ENCODE peak calls at places on chromosomes 3 and 15, in ten cellular contexts. C is esophagus muscularis mucosa, F is breast epithelium, J is body of pancreas, V is NB4, K is Peyer's patch, I is stomach, A is HCT116, U is adrenal gland, Z is IMR-90. L is an unnamed sample.

GRCh38 chr3:113981803-113982202 is 34.0 kb downstream of the ZDHHC23 start:
- DNase-seq in C (no peak), F (no peak), J (no peak), V (no peak), K (no peak), I (no peak), A (no peak), U (no peak), Z (no peak), L (no peak)

GRCh38 chr15:70605606-70606410 is 157.6 kb downstream of the UACA start:
- DNase-seq in C (peak), F (no peak), J (peak), V (no peak), K (no peak), I (peak), A (no peak), U (peak), Z (peak), L (no peak)

GRCh38 chr3:194824100-194824499 is 138.4 kb downstream of the FAM43A start:
- DNase-seq in C (no peak), F (no peak), J (no peak), V (no peak), K (no peak), I (no peak), A (no peak), U (no peak), Z (no peak), L (no peak)

GRCh38 chr15:68729789-68730201 is 90.9 kb downstream of the ANP32A start:
- DNase-seq in C (no peak), F (no peak), J (no peak), V (no peak), K (no peak), I (no peak), A (no peak), U (peak), Z (peak), L (no peak)

GRCh38 chr3:173912126-173912525 is 514.6 kb downstream of the NLGN1 start:
- DNase-seq in C (no peak), F (no peak), J (no peak), V (no peak), K (no peak), I (no peak), A (no peak), U (no peak), Z (peak), L (no peak)

GRCh38 chr15:99708563-99708962 is 24.7 kb downstream of the LYSMD4 start:
- DNase-seq in C (no peak), F (peak), J (peak), V (peak), K (peak), I (peak), A (peak), U (peak), Z (peak), L (peak)

GRCh38 chr3:39147711-39148115 is 5.7 kb downstream of the CSRNP1 start:
- DNase-seq in C (no peak), F (no peak), J (no peak), V (peak), K (peak), I (no peak), A (no peak), U (peak), Z (peak), L (peak)

GRCh38 chr3:102189564-102190339 is 245.1 kb upstream of the ZPLD1 start:
- DNase-seq in C (no peak), F (no peak), J (no peak), V (no peak), K (no peak), I (no peak), A (no peak), U (no peak), Z (peak), L (no peak)

GRCh38 chr15:45862034-45862433 is 227.2 kb downstream of the SQOR start:
- DNase-seq in C (no peak), F (no peak), J (no peak), V (no peak), K (no peak), I (no peak), A (no peak), U (no peak), Z (no peak), L (no peak)

GRCh38 chr3:194321666-194322640 is 29.2 kb downstream of the CPN2 start:
- DNase-seq in C (no peak), F (no peak), J (no peak), V (no peak), K (no peak), I (peak), A (peak), U (no peak), Z (no peak), L (no peak)

GRCh38 chr3:169640467-169641148 is 22.9 kb downstream of the MECOM start:
- DNase-seq in C (no peak), F (no peak), J (no peak), V (no peak), K (no peak), I (no peak), A (no peak), U (no peak), Z (no peak), L (no peak)

GRCh38 chr3:150412599-150413069 is 4.5 kb downstream of the TSC22D2 start:
- DNase-seq in C (no peak), F (no peak), J (no peak), V (peak), K (no peak), I (no peak), A (no peak), U (no peak), Z (peak), L (peak)

GRCh38 chr15:38611228-38611627 is 46.6 kb upstream of the RASGRP1 start:
- DNase-seq in C (no peak), F (no peak), J (no peak), V (no peak), K (no peak), I (no peak), A (no peak), U (no peak), Z (no peak), L (no peak)

GRCh38 chr3:37183375-37183831 is 9.0 kb upstream of the LRRFIP2 start:
- DNase-seq in C (no peak), F (no peak), J (no peak), V (no peak), K (no peak), I (no peak), A (peak), U (no peak), Z (peak), L (no peak)

GRCh38 chr3:122383915-122384697 is at the start of gene FAM162A:
- DNase-seq in C (peak), F (peak), J (peak), V (peak), K (peak), I (peak), A (peak), U (peak), Z (peak), L (peak)

GRCh38 chr3:195870937-195871336 is 37.4 kb downstream of the TNK2 start:
- DNase-seq in C (no peak), F (no peak), J (no peak), V (no peak), K (no peak), I (no peak), A (no peak), U (no peak), Z (no peak), L (no peak)

GRCh38 chr3:32321095-32321835 is 70.4 kb upstream of the CMTM7 start:
- DNase-seq in C (no peak), F (no peak), J (no peak), V (no peak), K (no peak), I (no peak), A (no peak), U (no peak), Z (no peak), L (no peak)

GRCh38 chr3:192372627-192373026 is 354.7 kb downstream of the FGF12 start:
- DNase-seq in C (no peak), F (no peak), J (no peak), V (peak), K (no peak), I (no peak), A (no peak), U (no peak), Z (no peak), L (no peak)

GRCh38 chr3:184249412-184250166 is at the start of gene EEF1AKMT4:
- DNase-seq in C (peak), F (peak), J (peak), V (peak), K (peak), I (peak), A (peak), U (peak), Z (peak), L (peak)
- TF ChIP-seq POLR2A in C (no peak), F (no peak), J (peak), V (peak), K (no peak), I (no peak), A (peak), U (no peak), Z (no peak), L (peak)

GRCh38 chr15:65906396-65906795 is 37.1 kb downstream of the RAB11A start:
- DNase-seq in C (no peak), F (no peak), J (no peak), V (no peak), K (no peak), I (no peak), A (no peak), U (no peak), Z (no peak), L (no peak)
- TF ChIP-seq POLR2A in C (no peak), F (no peak), J (no peak), V (no peak), K (no peak), I (no peak), A (no peak), U (no peak), Z (no peak), L (no peak)

GRCh38 chr15:67091966-67092677 is 26.7 kb downstream of the SMAD3 start:
- DNase-seq in C (no peak), F (no peak), J (no peak), V (no peak), K (no peak), I (no peak), A (no peak), U (no peak), Z (no peak), L (no peak)

GRCh38 chr15:67090297-67091072 is 25.1 kb downstream of the SMAD3 start:
- DNase-seq in C (no peak), F (no peak), J (no peak), V (no peak), K (no peak), I (no peak), A (no peak), U (no peak), Z (no peak), L (peak)

GRCh38 chr15:67091073-67091965 is 25.9 kb downstream of the SMAD3 start:
- DNase-seq in C (no peak), F (no peak), J (peak), V (peak), K (peak), I (peak), A (peak), U (peak), Z (peak), L (peak)

GRCh38 chr15:67087507-67088172 is 22.2 kb downstream of the SMAD3 start:
- DNase-seq in C (no peak), F (no peak), J (no peak), V (no peak), K (no peak), I (no peak), A (no peak), U (no peak), Z (no peak), L (no peak)

DNA sequence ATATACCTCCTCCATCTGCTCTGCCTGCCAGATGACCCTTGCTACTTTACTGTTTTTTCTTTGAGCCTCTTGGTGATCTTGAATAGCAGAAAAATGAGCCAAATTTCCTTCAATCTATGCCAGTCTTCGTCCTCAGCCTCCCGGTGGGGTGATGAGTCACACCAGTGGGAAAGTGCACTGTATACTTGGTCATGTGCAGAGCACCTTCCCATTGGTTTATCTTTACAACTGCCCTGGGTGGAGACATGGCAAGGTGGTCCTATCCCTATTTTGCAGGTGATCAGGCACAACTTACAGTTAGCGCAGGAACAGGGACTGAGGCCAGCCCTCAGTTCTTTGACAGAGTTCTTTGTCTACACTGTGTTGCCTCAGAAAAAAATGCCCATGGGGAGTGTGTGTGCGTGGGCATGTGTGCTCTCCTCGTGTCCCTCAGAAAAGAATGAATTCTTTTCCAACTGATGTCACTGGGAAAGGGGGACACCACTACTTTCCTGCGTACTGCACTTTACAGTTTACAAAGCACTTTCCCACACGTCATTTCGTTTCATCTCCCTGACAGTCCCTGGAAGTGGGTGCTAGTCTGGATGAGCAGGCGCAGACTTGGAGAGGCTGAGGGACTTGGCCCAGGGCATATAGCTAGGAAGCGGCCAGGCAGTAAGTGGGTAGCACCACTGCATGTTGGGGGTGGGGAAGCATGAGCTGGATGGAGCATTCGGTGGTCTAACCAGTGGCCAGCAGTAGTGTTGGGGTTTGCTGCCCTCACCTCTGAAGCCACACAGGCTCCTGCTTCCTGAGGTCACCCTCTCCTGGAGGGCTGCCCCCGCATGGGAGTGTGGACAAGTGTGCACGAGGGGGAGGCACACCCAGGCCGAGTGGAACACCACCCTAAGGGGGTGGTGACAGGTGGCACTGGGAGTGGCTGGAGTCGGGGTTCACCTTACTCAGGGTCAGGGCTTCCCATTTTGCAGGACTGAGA is 24.1 kb downstream of the SMAD3 start:
- DNase-seq in C (no peak), F (no peak), J (no peak), V (peak), K (no peak), I (no peak), A (no peak), U (no peak), Z (peak), L (no peak)
- TF ChIP-seq POLR2A in C (no peak), F (no peak), J (no peak), V (no peak), K (no peak), I (no peak), A (no peak), U (no peak), Z (peak), L (no peak)

GRCh38 chr3:132638721-132639120 is 20.9 kb downstream of the ACAD11 start:
- DNase-seq in C (no peak), F (no peak), J (no peak), V (no peak), K (no peak), I (no peak), A (no peak), U (no peak), Z (no peak), L (no peak)
- TF ChIP-seq POLR2A in C (no peak), F (no peak), J (no peak), V (no peak), K (no peak), I (no peak), A (no peak), U (no peak), Z (no peak), L (no peak)

GRCh38 chr3:49163609-49164008 is 2.5 kb downstream of the CCDC71 start:
- DNase-seq in C (no peak), F (no peak), J (no peak), V (no peak), K (no peak), I (no peak), A (no peak), U (no peak), Z (no peak), L (no peak)

GRCh38 chr3:49166752-49167556 is 823 bp upstream of the CCDC71 start:
- DNase-seq in C (no peak), F (no peak), J (no peak), V (no peak), K (no peak), I (no peak), A (no peak), U (no peak), Z (no peak), L (no peak)

GRCh38 chr3:49162751-49163419 is 3.2 kb downstream of the CCDC71 start:
- DNase-seq in C (no peak), F (no peak), J (no peak), V (no peak), K (no peak), I (no peak), A (no peak), U (no peak), Z (no peak), L (no peak)

GRCh38 chr3:49165771-49166751 is at the start of gene CCDC71:
- DNase-seq in C (no peak), F (peak), J (peak), V (peak), K (peak), I (peak), A (peak), U (peak), Z (peak), L (peak)

DNA sequence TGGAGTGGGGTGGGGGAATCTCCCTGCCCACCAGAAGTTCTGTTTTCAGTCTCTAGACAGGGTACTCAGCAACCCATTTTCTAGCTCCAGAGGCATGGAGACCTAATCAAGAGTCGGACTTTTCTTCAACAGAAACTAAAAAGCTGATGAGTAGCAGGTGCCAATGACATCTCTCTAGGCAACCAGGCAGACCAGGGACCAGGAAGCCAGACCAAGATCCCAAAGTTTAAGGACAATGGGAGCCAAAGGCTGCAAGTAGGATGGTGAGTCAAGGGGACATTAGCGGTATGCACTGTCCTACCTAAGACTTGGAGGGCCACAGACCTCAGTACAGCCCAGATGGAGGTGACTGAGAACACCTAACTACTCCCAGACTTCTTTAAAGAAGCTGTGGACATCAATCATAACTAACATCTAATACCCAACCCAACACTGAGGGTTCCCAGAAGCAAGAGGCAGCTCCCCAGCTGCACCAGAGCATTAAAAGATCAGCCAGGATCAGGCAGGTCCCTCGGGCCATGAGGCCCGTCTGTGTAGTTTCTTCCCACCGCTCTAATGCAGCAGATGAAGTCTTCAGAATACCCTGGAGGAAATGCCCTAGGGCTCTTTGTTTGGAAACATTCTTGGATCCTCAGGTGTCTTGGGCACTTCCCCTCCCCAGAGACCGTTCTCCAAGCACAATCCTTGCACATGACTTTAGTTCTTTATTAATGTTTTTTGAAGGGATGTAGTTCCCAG is 979 bp downstream of the CCDC71 start:
- DNase-seq in C (no peak), F (no peak), J (no peak), V (no peak), K (no peak), I (no peak), A (no peak), U (no peak), Z (no peak), L (peak)
- TF ChIP-seq POLR2A in C (no peak), F (no peak), J (no peak), V (no peak), K (no peak), I (no peak), A (no peak), U (no peak), Z (no peak), L (peak)